ENCODE peak calls at places on chromosomes 11 and 22, in six cellular contexts. One of them, this sample, is unnamed.

GRCh38 chr11:69344570-69345145 is 50.7 kb downstream of the MYEOV start:
- DNase-seq in Peyer's patch: no peak
- DNase-seq in CD8-positive, alpha-beta T cell: no peak
- DNase-seq in body of pancreas: no peak
- DNase-seq in cardiac fibroblast: no peak
- DNase-seq in fibroblast of mammary gland: no peak
- DNase-seq in this sample: no peak

GRCh38 chr11:68145120-68145866 is 24.1 kb upstream of the CHKA start:
- DNase-seq in Peyer's patch: no peak
- DNase-seq in CD8-positive, alpha-beta T cell: no peak
- DNase-seq in body of pancreas: peak; percentile 88
- DNase-seq in cardiac fibroblast: no peak
- DNase-seq in fibroblast of mammary gland: no peak
- DNase-seq in this sample: no peak

GRCh38 chr22:28989484-28989883 is 72.1 kb downstream of the C22orf31 start:
- DNase-seq in Peyer's patch: no peak
- DNase-seq in CD8-positive, alpha-beta T cell: no peak
- DNase-seq in body of pancreas: no peak
- DNase-seq in cardiac fibroblast: no peak
- DNase-seq in fibroblast of mammary gland: peak; percentile 28
- DNase-seq in this sample: no peak

GRCh38 chr11:31702966-31703365 is 108.2 kb downstream of the PAX6 start:
- DNase-seq in Peyer's patch: no peak
- DNase-seq in CD8-positive, alpha-beta T cell: no peak
- DNase-seq in body of pancreas: no peak
- DNase-seq in cardiac fibroblast: peak; percentile 69
- DNase-seq in fibroblast of mammary gland: peak; percentile 71
- DNase-seq in this sample: peak; percentile 24

GRCh38 chr22:19614546-19614884 is 90.3 kb upstream of the CLDN5 start:
- DNase-seq in Peyer's patch: no peak
- DNase-seq in CD8-positive, alpha-beta T cell: no peak
- DNase-seq in body of pancreas: no peak
- DNase-seq in cardiac fibroblast: no peak
- DNase-seq in fibroblast of mammary gland: no peak
- DNase-seq in this sample: no peak

GRCh38 chr11:102341844-102342318 is 5.1 kb upstream of the BIRC2 start:
- DNase-seq in Peyer's patch: peak; percentile 78
- DNase-seq in CD8-positive, alpha-beta T cell: peak; percentile 77
- DNase-seq in body of pancreas: peak; percentile 82
- DNase-seq in cardiac fibroblast: peak; percentile 91
- DNase-seq in fibroblast of mammary gland: peak; percentile 89
- DNase-seq in this sample: peak; percentile 85

GRCh38 chr22:48475661-48476345 is 1351.9 kb downstream of the BRD1 start:
- DNase-seq in Peyer's patch: no peak
- DNase-seq in CD8-positive, alpha-beta T cell: no peak
- DNase-seq in body of pancreas: no peak
- DNase-seq in cardiac fibroblast: no peak
- DNase-seq in fibroblast of mammary gland: no peak
- DNase-seq in this sample: no peak

GRCh38 chr22:27461470-27461869 is 340.1 kb downstream of the MN1 start:
- DNase-seq in Peyer's patch: no peak
- DNase-seq in CD8-positive, alpha-beta T cell: no peak
- DNase-seq in body of pancreas: peak; percentile 21
- DNase-seq in cardiac fibroblast: peak; percentile 97
- DNase-seq in fibroblast of mammary gland: peak; percentile 77
- DNase-seq in this sample: peak; percentile 86

GRCh38 chr22:44620129-44620840 is 81.7 kb upstream of the PRR5 start:
- DNase-seq in Peyer's patch: peak; percentile 67
- DNase-seq in CD8-positive, alpha-beta T cell: peak; percentile 90
- DNase-seq in body of pancreas: peak; percentile 57
- DNase-seq in cardiac fibroblast: peak; percentile 61
- DNase-seq in fibroblast of mammary gland: peak; percentile 55
- DNase-seq in this sample: peak; percentile 49

GRCh38 chr11:4797212-4797611 is 7.0 kb downstream of the OR52R1 start:
- DNase-seq in Peyer's patch: no peak
- DNase-seq in CD8-positive, alpha-beta T cell: no peak
- DNase-seq in body of pancreas: no peak
- DNase-seq in cardiac fibroblast: no peak
- DNase-seq in fibroblast of mammary gland: peak; percentile 10
- DNase-seq in this sample: no peak

GRCh38 chr11:61735391-61735790 is 17.0 kb upstream of the MYRF start:
- DNase-seq in Peyer's patch: no peak
- DNase-seq in CD8-positive, alpha-beta T cell: no peak
- DNase-seq in body of pancreas: no peak
- DNase-seq in cardiac fibroblast: no peak
- DNase-seq in fibroblast of mammary gland: no peak
- DNase-seq in this sample: no peak

GRCh38 chr11:13140028-13140870 is 131.1 kb downstream of the RASSF10 start:
- DNase-seq in Peyer's patch: no peak
- DNase-seq in CD8-positive, alpha-beta T cell: no peak
- DNase-seq in body of pancreas: peak; percentile 89
- DNase-seq in cardiac fibroblast: no peak
- DNase-seq in fibroblast of mammary gland: peak; percentile 55
- DNase-seq in this sample: peak; percentile 32

GRCh38 chr22:24920029-24920428 is 26.5 kb downstream of the LHFPL7 start:
- DNase-seq in Peyer's patch: no peak
- DNase-seq in CD8-positive, alpha-beta T cell: no peak
- DNase-seq in body of pancreas: no peak
- DNase-seq in cardiac fibroblast: no peak
- DNase-seq in fibroblast of mammary gland: no peak
- DNase-seq in this sample: no peak

GRCh38 chr22:24803064-24803542 is 2.9 kb upstream of the SGSM1 start:
- DNase-seq in Peyer's patch: peak; percentile 48
- DNase-seq in CD8-positive, alpha-beta T cell: peak; percentile 67
- DNase-seq in body of pancreas: peak; percentile 66
- DNase-seq in cardiac fibroblast: peak; percentile 53
- DNase-seq in fibroblast of mammary gland: peak; percentile 34
- DNase-seq in this sample: peak; percentile 20

GRCh38 chr11:69002101-69002742 is 10.8 kb downstream of the MRGPRF start:
- DNase-seq in Peyer's patch: no peak
- DNase-seq in CD8-positive, alpha-beta T cell: no peak
- DNase-seq in body of pancreas: no peak
- DNase-seq in cardiac fibroblast: no peak
- DNase-seq in fibroblast of mammary gland: no peak
- DNase-seq in this sample: no peak

GRCh38 chr11:126345283-126345682 is 10.2 kb upstream of the ST3GAL4 start:
- DNase-seq in Peyer's patch: no peak
- DNase-seq in CD8-positive, alpha-beta T cell: no peak
- DNase-seq in body of pancreas: no peak
- DNase-seq in cardiac fibroblast: no peak
- DNase-seq in fibroblast of mammary gland: no peak
- DNase-seq in this sample: no peak

GRCh38 chr11:72584933-72585597 is 89.2 kb downstream of the PDE2A start:
- DNase-seq in Peyer's patch: no peak
- DNase-seq in CD8-positive, alpha-beta T cell: no peak
- DNase-seq in body of pancreas: no peak
- DNase-seq in cardiac fibroblast: no peak
- DNase-seq in fibroblast of mammary gland: no peak
- DNase-seq in this sample: no peak
- H3K4me3 ChIP-seq in Peyer's patch: no peak overlapping the region
- H3K4me3 ChIP-seq in CD8-positive, alpha-beta T cell: peak overlapping the region; percentile 36
- H3K4me3 ChIP-seq in body of pancreas: no peak overlapping the region
- H3K4me3 ChIP-seq in cardiac fibroblast: no peak overlapping the region
- H3K4me3 ChIP-seq in fibroblast of mammary gland: no peak overlapping the region
- H3K4me3 ChIP-seq in this sample: no peak overlapping the region

DNA sequence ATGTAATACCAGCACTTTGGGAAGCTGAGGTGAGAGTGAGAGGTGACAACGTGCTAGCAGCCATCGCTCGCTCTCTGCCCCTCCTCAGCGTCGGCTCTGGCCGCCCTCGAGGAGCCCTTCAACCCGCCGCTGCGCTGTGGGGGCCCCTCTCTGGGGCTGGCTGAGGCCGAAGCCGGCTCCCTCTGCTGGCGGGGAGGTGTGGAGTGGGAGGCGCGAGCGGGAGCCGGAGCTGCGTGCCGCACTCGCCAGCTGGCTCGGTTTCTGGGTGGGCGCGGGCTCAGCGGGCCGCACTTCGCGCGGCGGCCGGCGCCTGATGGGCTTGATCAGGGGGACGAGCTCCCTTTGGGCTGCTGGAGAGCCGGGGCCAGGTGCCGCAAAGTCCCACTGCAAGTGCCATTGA is 98.9 kb upstream of the UBASH3B start:
- DNase-seq in Peyer's patch: no peak
- DNase-seq in CD8-positive, alpha-beta T cell: no peak
- DNase-seq in body of pancreas: peak; percentile 16
- DNase-seq in cardiac fibroblast: no peak
- DNase-seq in fibroblast of mammary gland: no peak
- DNase-seq in this sample: no peak
- H3K4me3 ChIP-seq in Peyer's patch: peak overlapping the region; percentile 16
- H3K4me3 ChIP-seq in CD8-positive, alpha-beta T cell: peak overlapping the region; percentile 11
- H3K4me3 ChIP-seq in body of pancreas: no peak overlapping the region
- H3K4me3 ChIP-seq in cardiac fibroblast: no peak overlapping the region
- H3K4me3 ChIP-seq in fibroblast of mammary gland: no peak overlapping the region
- H3K4me3 ChIP-seq in this sample: no peak overlapping the region

GRCh38 chr11:2190670-2191471 is 19.3 kb upstream of the TH start:
- DNase-seq in Peyer's patch: no peak
- DNase-seq in CD8-positive, alpha-beta T cell: no peak
- DNase-seq in body of pancreas: no peak
- DNase-seq in cardiac fibroblast: no peak
- DNase-seq in fibroblast of mammary gland: no peak
- DNase-seq in this sample: no peak
- H3K4me3 ChIP-seq in Peyer's patch: no peak overlapping the region
- H3K4me3 ChIP-seq in CD8-positive, alpha-beta T cell: no peak overlapping the region
- H3K4me3 ChIP-seq in body of pancreas: no peak overlapping the region
- H3K4me3 ChIP-seq in cardiac fibroblast: no peak overlapping the region
- H3K4me3 ChIP-seq in fibroblast of mammary gland: no peak overlapping the region
- H3K4me3 ChIP-seq in this sample: no peak overlapping the region

DNA sequence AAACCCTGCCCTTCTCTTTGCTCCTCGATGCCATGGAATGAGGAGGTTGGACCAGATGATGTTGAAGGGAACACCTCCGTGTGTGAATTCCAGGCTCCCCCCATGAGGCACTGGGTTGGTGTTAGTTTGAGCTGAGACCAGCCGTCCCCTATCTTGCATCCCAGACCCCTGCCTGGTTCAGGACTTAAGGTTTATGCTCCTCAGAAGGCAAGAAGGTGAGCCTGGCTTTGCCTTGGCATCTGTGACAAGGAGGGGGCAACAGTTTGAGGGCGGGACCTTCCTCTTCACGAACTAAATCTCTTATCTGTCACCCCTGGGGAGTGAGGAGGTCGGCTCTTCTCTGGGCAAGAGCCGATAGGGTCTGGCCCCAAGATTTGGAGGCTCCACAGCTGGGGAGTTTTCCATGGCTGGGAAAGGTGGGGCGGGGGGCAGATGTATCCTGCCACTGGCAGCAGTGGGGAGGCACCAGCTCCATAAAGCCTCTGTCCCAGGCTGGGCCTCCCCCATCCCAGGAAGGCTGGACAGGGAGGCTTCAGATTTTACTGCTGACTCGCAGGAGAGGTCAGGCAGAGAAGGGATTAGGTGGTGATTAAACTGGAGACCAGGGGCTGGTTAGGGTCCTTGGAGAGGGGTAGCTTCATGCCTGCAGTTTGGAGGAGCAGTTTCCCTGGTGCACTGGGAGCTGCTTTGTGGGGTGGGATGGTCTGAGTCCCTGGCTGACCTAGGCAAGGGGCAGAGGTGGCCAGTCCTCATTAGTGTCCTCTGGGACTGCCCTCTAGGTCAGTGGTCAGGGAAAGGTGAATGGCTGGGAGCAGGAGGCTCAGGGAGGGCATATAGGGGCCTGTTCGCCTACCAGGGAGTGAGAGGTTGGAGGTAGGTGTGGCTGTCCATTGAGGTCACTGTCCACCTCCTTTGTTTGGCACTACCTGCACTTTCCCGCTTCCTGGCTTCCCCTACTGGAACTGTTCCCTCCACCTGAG is 1.1 kb downstream of the SEC14L2 start:
- DNase-seq in Peyer's patch: no peak
- DNase-seq in CD8-positive, alpha-beta T cell: no peak
- DNase-seq in body of pancreas: peak; percentile 23
- DNase-seq in cardiac fibroblast: peak; percentile 25
- DNase-seq in fibroblast of mammary gland: no peak
- DNase-seq in this sample: no peak
- H3K4me3 ChIP-seq in Peyer's patch: peak overlapping the region; percentile 86
- H3K4me3 ChIP-seq in CD8-positive, alpha-beta T cell: peak overlapping the region; percentile 76
- H3K4me3 ChIP-seq in body of pancreas: peak overlapping the region; percentile 61
- H3K4me3 ChIP-seq in cardiac fibroblast: peak overlapping the region; percentile 83
- H3K4me3 ChIP-seq in fibroblast of mammary gland: peak overlapping the region; percentile 78
- H3K4me3 ChIP-seq in this sample: peak overlapping the region; percentile 83

DNA sequence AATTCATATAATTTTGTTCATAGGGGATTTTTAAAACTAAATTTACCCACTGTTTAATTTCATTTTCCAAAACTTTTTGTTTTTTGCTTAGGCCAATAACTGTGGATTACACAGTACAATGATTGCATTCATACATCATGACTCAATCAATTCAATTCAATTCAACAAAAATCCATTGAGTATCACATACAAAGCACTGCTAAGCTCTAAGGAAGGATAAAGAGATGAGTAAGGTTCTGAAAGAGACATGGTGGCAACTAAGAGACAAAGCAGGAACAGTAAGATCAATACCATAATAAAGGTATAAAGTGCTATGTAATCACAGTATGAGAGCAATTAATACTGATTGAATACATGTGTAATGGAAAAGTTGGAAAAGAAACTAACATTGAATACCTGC is 9.4 kb upstream of the LAYN start:
- DNase-seq in Peyer's patch: no peak
- DNase-seq in CD8-positive, alpha-beta T cell: no peak
- DNase-seq in body of pancreas: no peak
- DNase-seq in cardiac fibroblast: peak; percentile 65
- DNase-seq in fibroblast of mammary gland: peak; percentile 52
- DNase-seq in this sample: no peak
- H3K4me3 ChIP-seq in Peyer's patch: no peak overlapping the region
- H3K4me3 ChIP-seq in CD8-positive, alpha-beta T cell: no peak overlapping the region
- H3K4me3 ChIP-seq in body of pancreas: no peak overlapping the region
- H3K4me3 ChIP-seq in cardiac fibroblast: no peak overlapping the region
- H3K4me3 ChIP-seq in fibroblast of mammary gland: no peak overlapping the region
- H3K4me3 ChIP-seq in this sample: no peak overlapping the region

GRCh38 chr11:35147273-35147672 is 8.3 kb downstream of the CD44 start:
- DNase-seq in Peyer's patch: no peak
- DNase-seq in CD8-positive, alpha-beta T cell: no peak
- DNase-seq in body of pancreas: no peak
- DNase-seq in cardiac fibroblast: no peak
- DNase-seq in fibroblast of mammary gland: no peak
- DNase-seq in this sample: no peak
- H3K4me3 ChIP-seq in Peyer's patch: no peak overlapping the region
- H3K4me3 ChIP-seq in CD8-positive, alpha-beta T cell: no peak overlapping the region
- H3K4me3 ChIP-seq in body of pancreas: no peak overlapping the region
- H3K4me3 ChIP-seq in cardiac fibroblast: no peak overlapping the region
- H3K4me3 ChIP-seq in fibroblast of mammary gland: no peak overlapping the region
- H3K4me3 ChIP-seq in this sample: no peak overlapping the region